ENCODE peak calls at places on chromosomes 7 and 10, in nine cellular contexts. W is epithelial cell of esophagus; Z is WTC11; M is occipital lobe; G is hypothalamus; X is fibroblast of lung; U is memory B cell; P is CD8-positive, alpha-beta T cell; L is iPS DF 6.9. H is an unnamed sample.

GRCh38 chr10:4725917-4726606 is 99.9 kb upstream of the AKR1E2 start:
- DNase-seq in W (peak; percentile 88), Z (no peak), M (no peak), G (no peak), X (peak; percentile 94), U (no peak), P (no peak), L (no peak), H (no peak)

GRCh38 chr7:50283206-50283605 is 21.3 kb upstream of the IKZF1 start:
- DNase-seq in W (no peak), Z (no peak), M (no peak), G (no peak), X (no peak), U (no peak), P (no peak), L (no peak), H (no peak)

GRCh38 chr7:50508471-50508943 is 56.7 kb downstream of the DDC start:
- DNase-seq in W (no peak), Z (no peak), M (no peak), G (no peak), X (no peak), U (no peak), P (no peak), L (no peak), H (no peak)

GRCh38 chr7:120989571-120990220 is 1.2 kb downstream of the CPED1 start:
- DNase-seq in W (no peak), Z (no peak), M (no peak), G (peak; percentile 6), X (peak; percentile 24), U (no peak), P (no peak), L (no peak), H (no peak)

GRCh38 chr10:52226448-52226847 is 87.6 kb upstream of the DKK1 start:
- DNase-seq in W (peak; percentile 88), Z (no peak), M (no peak), G (no peak), X (peak; percentile 59), U (no peak), P (no peak), L (no peak), H (no peak)

GRCh38 chr10:79424221-79425073 is 21.0 kb downstream of the ZCCHC24 start:
- DNase-seq in W (no peak), Z (no peak), M (no peak), G (no peak), X (peak; percentile 40), U (no peak), P (no peak), L (no peak), H (no peak)

GRCh38 chr7:70788276-70788675 is 343.7 kb upstream of the GALNT17 start:
- DNase-seq in W (no peak), Z (no peak), M (no peak), G (no peak), X (peak; percentile 9), U (no peak), P (no peak), L (no peak), H (no peak)

GRCh38 chr7:112362053-112362650 is 88.1 kb upstream of the IFRD1 start:
- DNase-seq in W (no peak), Z (no peak), M (no peak), G (no peak), X (no peak), U (no peak), P (no peak), L (no peak), H (no peak)

GRCh38 chr7:43834463-43835251 is 34.7 kb downstream of the MRPS24 start:
- DNase-seq in W (peak; percentile 36), Z (no peak), M (no peak), G (no peak), X (peak; percentile 32), U (peak; percentile 42), P (peak; percentile 14), L (no peak), H (no peak)

GRCh38 chr7:25087855-25088254 is 37.2 kb downstream of the CYCS start:
- DNase-seq in W (peak; percentile 21), Z (no peak), M (no peak), G (no peak), X (no peak), U (peak; percentile 15), P (no peak), L (no peak), H (peak; percentile 21)

H was measured in GM19239.